ENCODE peak calls at places on chromosome 11, in four cellular contexts. B is ovary, M is HepG2, S is suprapubic skin. Y is an unnamed sample. For H3K9me3, the result is how much of the 10 kb centered on the place peaks cover.

GRCh38 chr11:87463486-87464102 is 425.9 kb downstream of the TMEM135 start:
- DNase-seq in M (peak), S (no peak), B (no peak), Y (no peak)

GRCh38 chr11:103851166-103851651 is 185.2 kb upstream of the DDI1 start:
- DNase-seq in M (no peak), S (no peak), B (no peak), Y (no peak)

GRCh38 chr11:118485273-118485672 is 42.0 kb upstream of the TTC36 start:
- DNase-seq in S (no peak), M (no peak), B (no peak), Y (no peak)

GRCh38 chr11:57303280-57303989 is 21.3 kb downstream of the TNKS1BP1 start:
- DNase-seq in B (no peak), M (no peak), S (no peak), Y (no peak)

GRCh38 chr11:85154294-85154693 is 472.9 kb downstream of the DLG2 start:
- DNase-seq in B (no peak), S (no peak), M (no peak), Y (no peak)

GRCh38 chr11:130381317-130381716 is 47.1 kb downstream of the ADAMTS8 start:
- DNase-seq in M (no peak), S (no peak), B (no peak), Y (no peak)

GRCh38 chr11:114183041-114183511 is 113.1 kb upstream of the NNMT start:
- DNase-seq in S (no peak), M (no peak), B (peak), Y (peak)

GRCh38 chr11:132519226-132519860 is 1013.0 kb downstream of the OPCML start:
- DNase-seq in S (no peak), B (no peak), M (no peak), Y (no peak)

GRCh38 chr11:11415786-11416390 is 62.8 kb upstream of the CSNK2A3 start:
- DNase-seq in M (no peak), S (no peak), B (no peak), Y (no peak)

GRCh38 chr11:105780781-105781525 is 171.1 kb downstream of the GRIA4 start:
- DNase-seq in S (no peak), B (no peak), M (no peak), Y (no peak)
- TF ChIP-seq POLR2A in S (no peak), B (no peak), M (no peak), Y (no peak)

GRCh38 chr11:65968600-65969482 is 7.3 kb downstream of the SART1 start:
- DNase-seq in M (no peak), S (no peak), B (no peak), Y (no peak)
- TF ChIP-seq EP300 in M (no peak), S (no peak), B (no peak), Y (no peak)

GRCh38 chr11:70823771-70824170 is 425.4 kb downstream of the CTTN start:
- DNase-seq in S (no peak), B (no peak), M (no peak), Y (no peak)

GRCh38 chr11:70820712-70821111 is 422.4 kb downstream of the CTTN start:
- DNase-seq in M (no peak), B (no peak), S (no peak), Y (no peak)

GRCh38 chr11:70819022-70819421 is 420.7 kb downstream of the CTTN start:
- DNase-seq in S (no peak), B (no peak), M (no peak), Y (no peak)

GRCh38 chr11:70816156-70816678 is 417.9 kb downstream of the CTTN start:
- DNase-seq in S (no peak), B (no peak), M (no peak), Y (no peak)

GRCh38 chr11:70820311-70820710 is 422.0 kb downstream of the CTTN start:
- DNase-seq in B (no peak), M (no peak), S (no peak), Y (no peak)
- H3K9me3 ChIP-seq in B (under half), M (under half), S (under half), Y (under half)

GRCh38 chr11:64240467-64241174 is at the start of gene FKBP2:
- DNase-seq in M (peak), S (peak), B (peak), Y (peak)
- TF ChIP-seq POLR2A in M (peak), S (peak), B (peak), Y (peak)

GRCh38 chr11:34585870-34586654 is 34.8 kb upstream of the EHF start:
- DNase-seq in M (peak), S (no peak), B (no peak), Y (no peak)
- TF ChIP-seq EP300 in M (peak), S (no peak), B (no peak), Y (no peak)

DNA sequence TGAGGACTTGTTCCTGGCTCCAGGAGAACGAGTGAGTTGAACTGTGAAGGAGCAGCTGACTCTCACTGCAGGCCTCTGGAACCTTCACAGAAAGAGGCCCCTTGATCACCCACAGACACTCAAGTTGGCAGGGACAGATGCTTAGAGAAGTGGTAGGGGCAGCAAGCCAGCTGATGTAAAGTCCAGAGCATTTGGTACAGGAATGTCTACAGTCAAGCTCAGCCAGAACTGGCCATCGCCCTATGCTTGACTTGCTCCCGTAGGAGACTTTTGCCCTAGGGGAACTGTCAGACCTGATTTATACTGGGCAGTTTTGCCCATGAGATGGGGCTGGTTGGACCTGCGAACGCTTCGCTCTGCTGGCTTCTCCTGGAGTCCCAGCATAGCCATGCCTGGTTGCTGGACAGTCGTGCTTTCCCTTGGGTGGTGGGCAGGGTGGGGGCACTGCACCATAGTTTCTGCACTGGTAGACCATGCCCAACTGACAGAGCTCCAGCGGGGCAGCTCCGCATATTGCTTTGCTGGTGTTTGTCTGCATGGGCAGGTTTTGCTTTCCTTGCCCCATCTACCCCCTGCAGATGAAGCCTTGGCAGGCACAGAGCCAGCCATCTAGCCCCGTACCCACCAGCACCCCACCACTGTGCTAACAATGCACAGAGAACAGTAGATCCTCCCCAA is 977.7 kb downstream of the JRKL start:
- DNase-seq in B (no peak), S (no peak), M (no peak), Y (no peak)
- H3K9me3 ChIP-seq in B (under half), S (under half), M (under half), Y (under half)